ENCODE peak calls at places on chromosomes 1 and 21, in ten cellular contexts. N, V, Z, Q, W, K, H, S, F and M are unnamed samples.

GRCh38 chr1:198750081-198750480 is 111.2 kb downstream of the PTPRC start:
- DNase-seq in Z (no peak), H (no peak), N (no peak), V (no peak), W (no peak), F (no peak), S (no peak), Q (no peak), K (no peak), M (no peak)

GRCh38 chr1:185479781-185480180 is 162.7 kb upstream of the IVNS1ABP start:
- DNase-seq in W (no peak), V (no peak), Q (no peak), K (no peak), F (no peak), H (no peak), S (no peak), N (no peak), Z (no peak), M (no peak)

GRCh38 chr1:29425656-29426055 is 189.3 kb downstream of the PTPRU start:
- DNase-seq in W (no peak), V (no peak), Q (no peak), K (no peak), F (peak), Z (no peak), H (no peak), S (no peak), N (no peak), M (no peak)

GRCh38 chr21:36388835-36389234 is 3.6 kb downstream of the CHAF1B start:
- DNase-seq in H (peak), Z (no peak), N (peak), Q (peak), S (peak), K (no peak), V (no peak), F (no peak), W (no peak), M (peak)

GRCh38 chr1:50841791-50842387 is 118.2 kb downstream of the FAF1 start:
- DNase-seq in Z (no peak), Q (no peak), H (peak), W (no peak), K (no peak), V (no peak), F (no peak), S (peak), N (peak), M (no peak)

GRCh38 chr21:36255650-36256047 is 64.3 kb upstream of the MORC3 start:
- DNase-seq in V (no peak), K (no peak), Q (no peak), H (no peak), F (no peak), W (no peak), N (no peak), Z (no peak), S (no peak), M (no peak)

GRCh38 chr1:116916002-116916401 is 6.3 kb downstream of the PTGFRN start:
- DNase-seq in S (no peak), F (no peak), H (no peak), Z (no peak), N (no peak), K (no peak), Q (no peak), W (no peak), V (no peak), M (no peak)

GRCh38 chr1:15172405-15173259 is 19.1 kb downstream of the TMEM51 start:
- DNase-seq in Q (no peak), W (peak), N (no peak), F (no peak), V (no peak), H (no peak), K (no peak), S (peak), Z (no peak), M (peak)

GRCh38 chr1:192462630-192463029 is 112.9 kb upstream of the RGS1 start:
- DNase-seq in W (no peak), K (no peak), F (no peak), S (no peak), Z (no peak), N (no peak), H (no peak), V (no peak), Q (no peak), M (no peak)

GRCh38 chr1:231526536-231526935 is 1.9 kb upstream of the TSNAX start:
- DNase-seq in S (no peak), V (no peak), F (no peak), K (no peak), Q (no peak), H (no peak), N (no peak), Z (no peak), W (no peak), M (no peak)

GRCh38 chr1:221839794-221840395 is 98.0 kb upstream of the DUSP10 start:
- DNase-seq in Q (no peak), H (no peak), F (no peak), K (peak), N (peak), Z (peak), W (no peak), S (peak), V (peak), M (peak)

GRCh38 chr1:11374079-11374747 is 101.2 kb downstream of the UBIAD1 start:
- DNase-seq in F (no peak), N (no peak), Z (no peak), K (no peak), S (no peak), Q (no peak), H (no peak), W (no peak), V (no peak), M (no peak)

GRCh38 chr1:160807738-160808137 is 11.8 kb downstream of the LY9 start:
- DNase-seq in W (no peak), Q (no peak), Z (no peak), H (no peak), V (no peak), S (no peak), K (no peak), F (no peak), N (no peak), M (no peak)

GRCh38 chr1:179082308-179083030 is 599 bp downstream of the TOR3A start:
- DNase-seq in N (no peak), Q (peak), H (no peak), K (no peak), F (peak), V (no peak), Z (peak), W (peak), S (no peak), M (no peak)

GRCh38 chr1:59595774-59596173 is 219.0 kb upstream of the HOOK1 start:
- DNase-seq in H (no peak), S (peak), W (no peak), K (no peak), Q (no peak), Z (no peak), V (no peak), F (no peak), N (peak), M (peak)

GRCh38 chr1:53734650-53735211 is 4.2 kb downstream of the GLIS1 start:
- DNase-seq in Z (no peak), W (no peak), V (no peak), S (peak), F (no peak), H (no peak), K (no peak), N (peak), Q (no peak), M (peak)

GRCh38 chr1:201156346-201156745 is 2.1 kb upstream of the TMEM9 start:
- DNase-seq in Z (no peak), Q (no peak), S (no peak), K (no peak), F (no peak), N (no peak), V (no peak), H (no peak), W (no peak), M (no peak)

GRCh38 chr1:199149591-199149990 is 510.8 kb downstream of the PTPRC start:
- DNase-seq in Z (no peak), Q (no peak), W (no peak), F (no peak), S (no peak), H (no peak), K (no peak), N (no peak), V (no peak), M (no peak)

GRCh38 chr1:187046293-187046692 is 217.5 kb downstream of the PLA2G4A start:
- DNase-seq in Q (no peak), F (no peak), K (no peak), H (no peak), W (no peak), N (no peak), S (no peak), Z (no peak), V (no peak), M (no peak)

GRCh38 chr1:145960468-145961108 is 2.8 kb upstream of the LIX1L start:
- DNase-seq in F (no peak), Q (peak), S (peak), K (no peak), Z (peak), V (no peak), N (peak), W (peak), H (no peak), M (no peak)

GRCh38 chr1:168613038-168613451 is 36.6 kb downstream of the XCL1 start:
- DNase-seq in K (no peak), S (no peak), V (no peak), H (no peak), W (no peak), Z (no peak), F (no peak), Q (no peak), N (no peak), M (no peak)

GRCh38 chr1:48203287-48203900 is 19.1 kb upstream of the SLC5A9 start:
- DNase-seq in W (no peak), H (no peak), F (peak), Z (no peak), K (no peak), S (peak), Q (no peak), V (peak), N (no peak), M (peak)

GRCh38 chr1:21149862-21150432 is 26.8 kb downstream of the EIF4G3 start:
- DNase-seq in S (peak), W (no peak), F (no peak), N (peak), V (peak), H (peak), Q (no peak), K (peak), Z (no peak), M (peak)

GRCh38 chr21:28789571-28789970 is 203.1 kb downstream of the LTN1 start:
- DNase-seq in V (no peak), W (no peak), F (peak), S (no peak), N (no peak), H (no peak), Q (no peak), K (no peak), Z (no peak), M (no peak)

GRCh38 chr1:12038356-12039140 is 19.2 kb downstream of the MIIP start:
- DNase-seq in Q (no peak), Z (no peak), W (no peak), F (peak), V (no peak), S (no peak), N (no peak), K (no peak), H (no peak), M (no peak)

GRCh38 chr1:205675247-205675646 is 5.1 kb downstream of the SLC45A3 start:
- DNase-seq in N (no peak), H (no peak), K (no peak), W (no peak), Q (no peak), S (no peak), Z (no peak), F (no peak), V (no peak), M (no peak)

GRCh38 chr1:160625725-160626498 is 20.9 kb downstream of the SLAMF1 start:
- DNase-seq in Z (no peak), W (no peak), H (no peak), K (no peak), N (no peak), F (peak), V (no peak), S (no peak), Q (no peak), M (no peak)

GRCh38 chr1:76826072-76826827 is 41.0 kb upstream of the ST6GALNAC5 start:
- DNase-seq in V (no peak), S (peak), H (peak), W (no peak), Q (no peak), Z (no peak), K (no peak), N (peak), F (no peak), M (peak)

GRCh38 chr1:11942280-11942679 is 7.8 kb downstream of the PLOD1 start:
- DNase-seq in N (no peak), K (no peak), F (no peak), W (no peak), H (no peak), Q (no peak), V (no peak), Z (no peak), S (no peak), M (no peak)

GRCh38 chr1:185279571-185279970 is 37.5 kb downstream of the IVNS1ABP start:
- DNase-seq in K (no peak), W (no peak), Z (no peak), F (no peak), Q (no peak), S (peak), H (peak), N (peak), V (no peak), M (peak)

GRCh38 chr21:16029065-16029464 is 299.3 kb downstream of the USP25 start:
- DNase-seq in V (no peak), Z (no peak), S (no peak), F (no peak), Q (no peak), W (no peak), N (no peak), H (no peak), K (no peak), M (no peak)

GRCh38 chr1:87231703-87232363 is 96.8 kb upstream of the LMO4 start:
- DNase-seq in K (no peak), F (no peak), Q (no peak), Z (no peak), N (no peak), S (no peak), H (no peak), W (no peak), V (no peak), M (no peak)

GRCh38 chr1:188027613-188028012 is 1198.9 kb downstream of the PLA2G4A start:
- DNase-seq in Z (no peak), S (peak), V (peak), N (peak), F (no peak), H (peak), K (peak), W (no peak), Q (no peak), M (peak)

GRCh38 chr1:167298328-167298727 is 77.6 kb downstream of the POU2F1 start:
- DNase-seq in K (no peak), S (peak), H (no peak), N (no peak), W (no peak), V (no peak), F (no peak), Z (no peak), Q (no peak), M (no peak)

GRCh38 chr1:183226963-183227362 is 40.9 kb downstream of the LAMC2 start:
- DNase-seq in W (no peak), F (no peak), S (no peak), N (no peak), K (no peak), V (no peak), Z (no peak), Q (no peak), H (no peak), M (no peak)

GRCh38 chr1:161492827-161493226 is 12.4 kb upstream of the FCGR2A start:
- DNase-seq in W (no peak), F (no peak), K (no peak), N (no peak), H (no peak), V (no peak), Z (no peak), S (no peak), Q (no peak), M (no peak)

GRCh38 chr1:145871994-145872411 is 13.1 kb upstream of the PIAS3 start:
- DNase-seq in S (peak), Q (peak), V (no peak), F (no peak), Z (no peak), W (peak), H (no peak), N (peak), K (no peak), M (no peak)

GRCh38 chr1:28287315-28287714 is 28.0 kb downstream of the SESN2 start:
- DNase-seq in H (no peak), S (no peak), N (no peak), Q (no peak), Z (no peak), W (no peak), V (no peak), F (no peak), K (no peak), M (no peak)

GRCh38 chr1:41509270-41509671 is 24.8 kb upstream of the EDN2 start:
- DNase-seq in V (no peak), Z (no peak), Q (no peak), S (no peak), F (no peak), H (no peak), W (no peak), N (no peak), K (no peak), M (no peak)

DNA sequence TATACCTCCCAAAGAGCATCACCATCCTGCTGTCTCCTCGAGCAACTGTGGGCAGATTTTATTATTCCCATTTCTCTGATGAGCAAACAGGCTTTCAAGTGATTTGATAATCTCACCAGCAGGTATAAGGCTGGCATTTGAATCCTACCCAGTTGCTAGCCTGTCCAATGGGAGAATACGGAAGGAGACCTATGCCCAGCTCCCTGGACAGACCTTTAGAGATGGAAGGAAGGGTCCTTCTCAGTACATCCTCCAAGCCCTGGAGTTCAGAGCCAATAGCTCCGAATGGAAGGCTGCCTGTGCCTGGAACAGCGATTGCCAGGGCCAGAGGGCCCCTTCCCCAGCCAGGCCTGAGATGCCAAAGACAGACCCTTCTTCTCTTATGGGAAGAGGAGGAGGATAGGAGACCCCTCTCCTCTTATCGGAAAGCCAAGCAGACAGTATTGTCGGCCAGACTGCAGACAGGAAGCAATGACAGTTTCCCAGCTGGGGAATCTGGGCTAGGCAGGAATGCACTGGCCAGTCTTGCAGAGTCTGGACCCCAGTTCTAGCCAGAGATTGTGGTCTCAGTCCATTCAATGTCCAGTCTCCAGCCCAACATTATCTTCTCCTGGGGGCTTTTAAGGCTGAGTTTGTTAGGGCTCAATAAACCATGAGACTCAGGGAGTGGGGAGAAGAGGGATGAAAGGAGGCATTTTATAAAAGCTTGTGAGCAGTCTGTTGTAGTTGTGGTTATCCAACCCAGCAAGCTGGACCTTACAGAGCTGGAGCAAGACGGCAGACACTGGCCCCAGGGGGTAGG is 2.0 kb downstream of the IFFO2 start:
- DNase-seq in N (no peak), F (no peak), S (no peak), K (no peak), Q (no peak), H (no peak), W (no peak), Z (no peak), V (no peak), M (peak)
- H3K4me3 ChIP-seq in N (peak), F (no peak), S (peak), K (peak), Q (peak), H (peak), W (peak), Z (peak), V (peak), M (peak)

GRCh38 chr1:115183711-115184259 is 94.5 kb upstream of the TSPAN2 start:
- DNase-seq in Z (peak), H (no peak), F (no peak), N (peak), K (no peak), S (peak), Q (no peak), W (no peak), V (no peak), M (no peak)

GRCh38 chr1:115185351-115185750 is 96.0 kb upstream of the TSPAN2 start:
- DNase-seq in Q (no peak), N (no peak), V (no peak), W (no peak), H (no peak), Z (no peak), K (no peak), F (no peak), S (no peak), M (no peak)

GRCh38 chr1:115184951-115185331 is 95.6 kb upstream of the TSPAN2 start:
- DNase-seq in V (no peak), S (peak), F (no peak), W (no peak), Q (no peak), Z (no peak), N (peak), H (no peak), K (no peak), M (peak)

GRCh38 chr1:115183158-115183557 is 93.9 kb upstream of the TSPAN2 start:
- DNase-seq in Z (no peak), V (no peak), H (no peak), K (no peak), W (no peak), Q (no peak), F (no peak), S (no peak), N (no peak), M (no peak)

DNA sequence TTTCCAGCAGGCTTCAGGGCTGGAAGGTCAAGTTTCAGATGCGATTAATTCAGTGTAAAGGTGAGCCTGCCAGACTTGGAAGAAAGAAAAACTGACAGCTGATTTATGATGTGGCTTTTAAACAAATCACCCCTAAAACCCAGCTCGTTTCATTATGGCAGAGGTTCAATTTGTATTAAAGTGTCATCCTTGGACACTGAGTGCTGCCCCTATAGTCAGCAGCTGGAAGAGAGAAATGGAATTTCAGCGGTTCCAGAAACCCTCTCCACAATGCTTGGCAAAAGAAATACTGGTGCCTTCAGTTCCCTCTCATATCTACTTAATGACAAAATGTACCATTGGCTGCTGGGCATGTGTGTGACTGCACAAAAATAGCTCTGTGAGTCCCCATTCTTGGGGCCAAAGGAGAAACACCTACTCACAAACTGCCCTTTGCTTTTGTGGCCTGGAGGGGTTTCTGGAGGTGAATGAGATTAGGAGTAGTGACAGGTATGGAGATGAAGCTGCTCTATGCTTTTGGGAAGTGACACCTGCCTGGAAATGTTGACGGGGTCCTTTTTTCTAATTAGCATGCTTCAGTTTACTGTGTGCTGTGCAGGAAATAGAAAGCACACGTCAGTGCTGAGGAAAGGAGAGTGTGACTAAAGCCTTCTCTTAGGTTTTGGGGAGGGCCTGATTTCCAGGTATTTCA is 95.1 kb upstream of the TSPAN2 start:
- DNase-seq in V (no peak), S (no peak), H (no peak), W (no peak), N (peak), Z (no peak), K (no peak), Q (no peak), F (no peak), M (no peak)
- TF ChIP-seq CTCF in V (no peak), S (peak), H (no peak), W (no peak), N (peak), Z (no peak), K (no peak), Q (no peak), F (no peak), M (peak)

GRCh38 chr1:228059536-228060457 is 22.7 kb upstream of the ARF1 start:
- DNase-seq in S (peak), V (peak), Z (peak), K (peak), F (peak), N (no peak), Q (no peak), W (peak), H (no peak), M (no peak)
- H3K4me3 ChIP-seq in S (no peak), V (no peak), Z (peak), K (peak), F (peak), N (no peak), Q (no peak), W (peak), H (no peak), M (no peak)

GRCh38 chr1:22249928-22250680 is 107.2 kb upstream of the WNT4 start:
- DNase-seq in K (no peak), V (no peak), Q (no peak), Z (no peak), N (no peak), H (no peak), W (no peak), F (no peak), S (no peak), M (no peak)
- TF ChIP-seq CTCF in K (no peak), V (no peak), Q (no peak), Z (no peak), N (no peak), H (no peak), W (no peak), F (no peak), S (no peak), M (no peak)

GRCh38 chr21:35011681-35012080 is 37.4 kb downstream of the RUNX1 start:
- DNase-seq in H (peak), S (peak), N (peak), V (no peak), Z (no peak), K (no peak), W (no peak), Q (no peak), F (no peak), M (no peak)
- H3K4me3 ChIP-seq in H (no peak), S (no peak), N (no peak), V (no peak), Z (no peak), K (no peak), W (no peak), Q (no peak), F (no peak), M (no peak)